ENCODE peak calls at places on chromosomes 2 and 18, in eight cellular contexts. One of them, this sample, is unnamed.

GRCh38 chr2:27717070-27717453 is 53.4 kb downstream of the SLC4A1AP start:
- DNase-seq in GM12878: no peak
- DNase-seq in H1: no peak
- DNase-seq in stomach: no peak
- DNase-seq in HepG2: no peak
- DNase-seq in K562: no peak
- DNase-seq in A549: no peak
- DNase-seq in transverse colon: no peak
- DNase-seq in this sample: no peak

GRCh38 chr2:55966431-55967118 is 43.0 kb upstream of the EFEMP1 start:
- DNase-seq in stomach: no peak
- DNase-seq in A549: no peak
- DNase-seq in K562: no peak
- DNase-seq in HepG2: no peak
- DNase-seq in H1: no peak
- DNase-seq in GM12878: no peak
- DNase-seq in transverse colon: peak; percentile 8
- DNase-seq in this sample: no peak

GRCh38 chr2:43333656-43334144 is 107.3 kb upstream of the ZFP36L2 start:
- DNase-seq in K562: no peak
- DNase-seq in transverse colon: no peak
- DNase-seq in GM12878: no peak
- DNase-seq in H1: no peak
- DNase-seq in HepG2: no peak
- DNase-seq in stomach: no peak
- DNase-seq in A549: no peak
- DNase-seq in this sample: no peak

GRCh38 chr2:159185401-159186130 is 100.9 kb downstream of the WDSUB1 start:
- DNase-seq in K562: peak; percentile 61
- DNase-seq in A549: peak; percentile 10
- DNase-seq in stomach: no peak
- DNase-seq in transverse colon: no peak
- DNase-seq in GM12878: peak; percentile 48
- DNase-seq in H1: no peak
- DNase-seq in HepG2: peak; percentile 23
- DNase-seq in this sample: no peak

GRCh38 chr18:51575171-51575570 is 377.7 kb upstream of the MEX3C start:
- DNase-seq in H1: no peak
- DNase-seq in transverse colon: no peak
- DNase-seq in HepG2: no peak
- DNase-seq in stomach: no peak
- DNase-seq in A549: no peak
- DNase-seq in K562: no peak
- DNase-seq in GM12878: no peak
- DNase-seq in this sample: no peak

GRCh38 chr18:42048150-42048549 is 93.1 kb downstream of the PIK3C3 start:
- DNase-seq in GM12878: no peak
- DNase-seq in K562: no peak
- DNase-seq in H1: no peak
- DNase-seq in HepG2: peak; percentile 73
- DNase-seq in A549: no peak
- DNase-seq in stomach: no peak
- DNase-seq in transverse colon: no peak
- DNase-seq in this sample: no peak

GRCh38 chr18:63180971-63181376 is 138.6 kb downstream of the BCL2 start:
- DNase-seq in HepG2: no peak
- DNase-seq in K562: no peak
- DNase-seq in A549: no peak
- DNase-seq in stomach: no peak
- DNase-seq in GM12878: peak; percentile 94
- DNase-seq in H1: no peak
- DNase-seq in transverse colon: no peak
- DNase-seq in this sample: no peak

GRCh38 chr2:113981404-113982134 is 91.7 kb downstream of the ACTR3 start:
- DNase-seq in GM12878: no peak
- DNase-seq in H1: no peak
- DNase-seq in stomach: no peak
- DNase-seq in K562: no peak
- DNase-seq in transverse colon: no peak
- DNase-seq in A549: no peak
- DNase-seq in HepG2: no peak
- DNase-seq in this sample: no peak

GRCh38 chr18:73681912-73682311 is 465.7 kb downstream of the FBXO15 start:
- DNase-seq in K562: no peak
- DNase-seq in HepG2: no peak
- DNase-seq in A549: no peak
- DNase-seq in stomach: no peak
- DNase-seq in H1: no peak
- DNase-seq in transverse colon: no peak
- DNase-seq in GM12878: no peak
- DNase-seq in this sample: no peak

GRCh38 chr2:26640331-26640745 is 828 bp downstream of the CIB4 start:
- DNase-seq in HepG2: peak; percentile 18
- DNase-seq in stomach: peak; percentile 28
- DNase-seq in transverse colon: peak; percentile 29
- DNase-seq in GM12878: no peak
- DNase-seq in A549: no peak
- DNase-seq in H1: no peak
- DNase-seq in K562: peak; percentile 22
- DNase-seq in this sample: peak; percentile 44

GRCh38 chr2:205929445-205930027 is 156.4 kb downstream of the INO80D start:
- DNase-seq in GM12878: no peak
- DNase-seq in H1: no peak
- DNase-seq in transverse colon: peak; percentile 75
- DNase-seq in stomach: peak; percentile 78
- DNase-seq in K562: no peak
- DNase-seq in HepG2: peak; percentile 74
- DNase-seq in A549: no peak
- DNase-seq in this sample: no peak
- H3K27ac ChIP-seq in GM12878: no peak overlapping the region
- H3K27ac ChIP-seq in H1: no peak overlapping the region
- H3K27ac ChIP-seq in transverse colon: peak overlapping the region; percentile 66
- H3K27ac ChIP-seq in stomach: peak overlapping the region; percentile 52
- H3K27ac ChIP-seq in K562: no peak overlapping the region
- H3K27ac ChIP-seq in HepG2: no peak overlapping the region
- H3K27ac ChIP-seq in A549: no peak overlapping the region
- H3K27ac ChIP-seq in this sample: no peak overlapping the region

GRCh38 chr2:74549685-74549971 is 4.1 kb downstream of the LOXL3 start:
- DNase-seq in GM12878: no peak
- DNase-seq in A549: no peak
- DNase-seq in K562: no peak
- DNase-seq in transverse colon: no peak
- DNase-seq in HepG2: no peak
- DNase-seq in H1: no peak
- DNase-seq in stomach: no peak
- DNase-seq in this sample: no peak
- H3K4me3 ChIP-seq in GM12878: peak overlapping the region; percentile 95
- H3K4me3 ChIP-seq in A549: peak overlapping the region; percentile 78
- H3K4me3 ChIP-seq in K562: no peak overlapping the region
- H3K4me3 ChIP-seq in transverse colon: peak overlapping the region; percentile 63
- H3K4me3 ChIP-seq in HepG2: no peak overlapping the region
- H3K4me3 ChIP-seq in H1: peak overlapping the region; percentile 72
- H3K4me3 ChIP-seq in stomach: peak overlapping the region; percentile 61
- H3K4me3 ChIP-seq in this sample: peak overlapping the region; percentile 67

GRCh38 chr2:69428981-69429380 is 8.3 kb downstream of the NFU1 start:
- DNase-seq in transverse colon: no peak
- DNase-seq in A549: no peak
- DNase-seq in stomach: no peak
- DNase-seq in K562: no peak
- DNase-seq in GM12878: no peak
- DNase-seq in HepG2: no peak
- DNase-seq in H1: no peak
- DNase-seq in this sample: no peak
- TF ChIP-seq EP300 in transverse colon: no peak
- TF ChIP-seq EP300 in A549: no peak
- TF ChIP-seq EP300 in stomach: no peak
- TF ChIP-seq EP300 in K562: no peak
- TF ChIP-seq EP300 in GM12878: no peak
- TF ChIP-seq EP300 in HepG2: no peak
- TF ChIP-seq EP300 in H1: no peak
- TF ChIP-seq EP300 in this sample: no peak

GRCh38 chr2:237978058-237978712 is 11.4 kb downstream of the UBE2F start:
- DNase-seq in stomach: peak; percentile 17
- DNase-seq in K562: peak; percentile 74
- DNase-seq in H1: no peak
- DNase-seq in transverse colon: no peak
- DNase-seq in HepG2: no peak
- DNase-seq in GM12878: no peak
- DNase-seq in A549: no peak
- DNase-seq in this sample: no peak

GRCh38 chr2:237980087-237980486 is 13.3 kb downstream of the UBE2F start:
- DNase-seq in HepG2: no peak
- DNase-seq in transverse colon: no peak
- DNase-seq in A549: no peak
- DNase-seq in K562: no peak
- DNase-seq in GM12878: no peak
- DNase-seq in H1: no peak
- DNase-seq in stomach: no peak
- DNase-seq in this sample: no peak

GRCh38 chr2:237977380-237977779 is 10.6 kb downstream of the UBE2F start:
- DNase-seq in HepG2: no peak
- DNase-seq in transverse colon: no peak
- DNase-seq in A549: no peak
- DNase-seq in H1: no peak
- DNase-seq in GM12878: no peak
- DNase-seq in K562: no peak
- DNase-seq in stomach: no peak
- DNase-seq in this sample: no peak

GRCh38 chr2:237980751-237981150 is 13.9 kb downstream of the UBE2F start:
- DNase-seq in GM12878: no peak
- DNase-seq in H1: no peak
- DNase-seq in A549: no peak
- DNase-seq in K562: no peak
- DNase-seq in HepG2: no peak
- DNase-seq in stomach: no peak
- DNase-seq in transverse colon: no peak
- DNase-seq in this sample: no peak

DNA sequence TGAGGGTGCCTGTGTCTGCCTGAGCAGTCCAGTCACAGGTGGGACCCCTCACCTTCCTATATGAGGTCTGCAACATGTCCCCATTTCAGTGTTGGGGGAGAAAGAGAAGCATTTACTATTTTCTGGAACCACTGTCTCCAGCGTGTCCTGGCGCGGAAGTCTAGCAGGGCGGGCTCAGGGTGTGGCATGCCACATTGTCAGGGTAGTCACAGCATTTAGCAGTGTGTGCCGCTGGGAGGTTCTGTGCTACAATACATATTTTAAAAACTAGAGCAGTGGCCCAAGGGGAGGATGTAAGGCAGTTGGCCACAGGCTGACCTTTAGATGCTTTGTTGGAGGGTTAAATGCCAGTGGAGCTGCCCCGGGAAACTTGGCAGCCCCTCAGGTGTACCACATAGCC is 12.5 kb downstream of the UBE2F start:
- DNase-seq in A549: no peak
- DNase-seq in HepG2: no peak
- DNase-seq in transverse colon: no peak
- DNase-seq in K562: no peak
- DNase-seq in H1: no peak
- DNase-seq in stomach: no peak
- DNase-seq in GM12878: no peak
- DNase-seq in this sample: no peak
- H3K27ac ChIP-seq in A549: no peak overlapping the region
- H3K27ac ChIP-seq in HepG2: no peak overlapping the region
- H3K27ac ChIP-seq in transverse colon: no peak overlapping the region
- H3K27ac ChIP-seq in K562: no peak overlapping the region
- H3K27ac ChIP-seq in H1: no peak overlapping the region
- H3K27ac ChIP-seq in stomach: no peak overlapping the region
- H3K27ac ChIP-seq in GM12878: no peak overlapping the region
- H3K27ac ChIP-seq in this sample: no peak overlapping the region

GRCh38 chr2:71275939-71276310 is 49.0 kb upstream of the PAIP2B start:
- DNase-seq in transverse colon: no peak
- DNase-seq in H1: no peak
- DNase-seq in GM12878: no peak
- DNase-seq in A549: no peak
- DNase-seq in HepG2: no peak
- DNase-seq in stomach: no peak
- DNase-seq in K562: no peak
- DNase-seq in this sample: no peak
- H3K4me3 ChIP-seq in transverse colon: peak overlapping the region; percentile 76
- H3K4me3 ChIP-seq in H1: no peak overlapping the region
- H3K4me3 ChIP-seq in GM12878: peak overlapping the region; percentile 78
- H3K4me3 ChIP-seq in A549: peak overlapping the region; percentile 50
- H3K4me3 ChIP-seq in HepG2: no peak overlapping the region
- H3K4me3 ChIP-seq in stomach: peak overlapping the region; percentile 84
- H3K4me3 ChIP-seq in K562: peak overlapping the region; percentile 6
- H3K4me3 ChIP-seq in this sample: peak overlapping the region; percentile 52

DNA sequence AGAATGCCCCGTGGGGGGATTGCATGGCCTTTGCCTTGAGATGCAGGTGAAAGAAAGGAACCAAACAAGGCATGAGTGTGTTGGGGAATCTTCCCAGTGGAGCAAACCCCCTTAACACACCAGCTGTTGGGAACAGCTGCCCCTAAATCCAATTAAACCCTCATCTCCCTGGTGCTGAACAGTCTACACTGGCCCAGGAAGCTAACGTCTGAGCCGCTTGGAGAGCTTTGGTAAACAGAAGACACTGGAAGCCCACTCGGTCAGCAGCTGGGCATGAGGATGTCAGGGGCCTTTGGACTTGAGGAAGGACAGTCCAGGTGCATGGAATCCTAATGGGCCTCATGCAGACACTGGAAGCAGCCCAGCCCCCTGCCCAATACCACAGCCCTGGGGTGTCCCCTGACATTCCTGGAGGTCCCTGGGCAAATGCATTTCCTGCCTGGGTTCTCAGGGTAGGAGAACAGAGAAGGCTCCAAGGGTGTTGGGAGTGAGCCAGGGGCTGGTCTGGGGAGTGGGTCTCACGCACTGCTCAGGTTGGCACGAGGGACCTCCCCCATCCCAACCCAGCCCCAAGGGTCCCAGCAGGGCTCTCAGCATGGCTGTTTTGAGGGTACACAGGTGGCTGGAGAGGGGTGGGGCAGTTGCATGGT is 37.7 kb downstream of the GBX2 start:
- DNase-seq in H1: no peak
- DNase-seq in A549: no peak
- DNase-seq in transverse colon: no peak
- DNase-seq in K562: no peak
- DNase-seq in stomach: no peak
- DNase-seq in GM12878: no peak
- DNase-seq in HepG2: no peak
- DNase-seq in this sample: no peak
- TF ChIP-seq EP300 in H1: no peak
- TF ChIP-seq EP300 in A549: no peak
- TF ChIP-seq EP300 in transverse colon: no peak
- TF ChIP-seq EP300 in K562: no peak
- TF ChIP-seq EP300 in stomach: no peak
- TF ChIP-seq EP300 in GM12878: no peak
- TF ChIP-seq EP300 in HepG2: no peak
- TF ChIP-seq EP300 in this sample: no peak

This sample was measured in suprapubic skin.